ENCODE peak calls at places on chromosome 19, in seven cellular contexts. One of them, this sample, is unnamed.

GRCh38 chr19:44949550-44949949 is 3.7 kb downstream of the APOC2 start:
- DNase-seq in psoas muscle: no peak
- DNase-seq in fibroblast of lung: no peak
- DNase-seq in endodermal cell: no peak
- DNase-seq in GM06990: no peak
- DNase-seq in mucosa of descending colon: no peak
- DNase-seq in left ventricle myocardium inferior: no peak
- DNase-seq in this sample: no peak

GRCh38 chr19:23823952-23824389 is 65.3 kb upstream of the ZNF681 start:
- DNase-seq in psoas muscle: no peak
- DNase-seq in endodermal cell: peak; percentile 75
- DNase-seq in GM06990: peak; percentile 14
- DNase-seq in fibroblast of lung: peak; percentile 3
- DNase-seq in left ventricle myocardium inferior: no peak
- DNase-seq in mucosa of descending colon: peak; percentile 36
- DNase-seq in this sample: peak; percentile 28

GRCh38 chr19:46976845-46977320 is 42.8 kb upstream of the NPAS1 start:
- DNase-seq in GM06990: no peak
- DNase-seq in mucosa of descending colon: no peak
- DNase-seq in left ventricle myocardium inferior: peak; percentile 43
- DNase-seq in endodermal cell: peak; percentile 94
- DNase-seq in psoas muscle: peak; percentile 64
- DNase-seq in fibroblast of lung: peak; percentile 49
- DNase-seq in this sample: no peak

GRCh38 chr19:991174-991931 is 7.2 kb downstream of the WDR18 start:
- DNase-seq in mucosa of descending colon: peak; percentile 4
- DNase-seq in endodermal cell: peak; percentile 97
- DNase-seq in left ventricle myocardium inferior: no peak
- DNase-seq in fibroblast of lung: peak; percentile 60
- DNase-seq in GM06990: no peak
- DNase-seq in psoas muscle: peak; percentile 57
- DNase-seq in this sample: no peak

GRCh38 chr19:23062921-23063320 is 53.9 kb upstream of the ZNF730 start:
- DNase-seq in mucosa of descending colon: no peak
- DNase-seq in fibroblast of lung: no peak
- DNase-seq in psoas muscle: no peak
- DNase-seq in endodermal cell: no peak
- DNase-seq in left ventricle myocardium inferior: no peak
- DNase-seq in GM06990: no peak
- DNase-seq in this sample: no peak

GRCh38 chr19:916645-917322 is 349 bp upstream of the KISS1R start:
- DNase-seq in GM06990: no peak
- DNase-seq in fibroblast of lung: no peak
- DNase-seq in psoas muscle: no peak
- DNase-seq in left ventricle myocardium inferior: no peak
- DNase-seq in mucosa of descending colon: no peak
- DNase-seq in endodermal cell: peak; percentile 79
- DNase-seq in this sample: no peak

GRCh38 chr19:40633207-40633606 is 32.0 kb downstream of the LTBP4 start:
- DNase-seq in GM06990: no peak
- DNase-seq in psoas muscle: no peak
- DNase-seq in endodermal cell: no peak
- DNase-seq in mucosa of descending colon: no peak
- DNase-seq in fibroblast of lung: peak; percentile 48
- DNase-seq in left ventricle myocardium inferior: no peak
- DNase-seq in this sample: no peak

GRCh38 chr19:33303791-33304759 is 1.7 kb upstream of the CEBPA start:
- DNase-seq in psoas muscle: no peak
- DNase-seq in left ventricle myocardium inferior: no peak
- DNase-seq in mucosa of descending colon: no peak
- DNase-seq in endodermal cell: no peak
- DNase-seq in GM06990: no peak
- DNase-seq in fibroblast of lung: peak; percentile 29
- DNase-seq in this sample: no peak

GRCh38 chr19:49882643-49883042 is 5.1 kb downstream of the TBC1D17 start:
- DNase-seq in mucosa of descending colon: no peak
- DNase-seq in fibroblast of lung: no peak
- DNase-seq in GM06990: no peak
- DNase-seq in psoas muscle: no peak
- DNase-seq in endodermal cell: no peak
- DNase-seq in left ventricle myocardium inferior: no peak
- DNase-seq in this sample: no peak

GRCh38 chr19:2617393-2618165 is 84.9 kb downstream of the GNG7 start:
- DNase-seq in left ventricle myocardium inferior: no peak
- DNase-seq in fibroblast of lung: no peak
- DNase-seq in GM06990: no peak
- DNase-seq in psoas muscle: no peak
- DNase-seq in mucosa of descending colon: no peak
- DNase-seq in endodermal cell: no peak
- DNase-seq in this sample: no peak

GRCh38 chr19:55345818-55346724 is 6.4 kb downstream of the KMT5C start:
- DNase-seq in endodermal cell: peak; percentile 45
- DNase-seq in GM06990: no peak
- DNase-seq in left ventricle myocardium inferior: peak; percentile 45
- DNase-seq in fibroblast of lung: peak; percentile 41
- DNase-seq in psoas muscle: peak; percentile 65
- DNase-seq in mucosa of descending colon: peak; percentile 72
- DNase-seq in this sample: no peak

GRCh38 chr19:29528350-29528945 is 2.7 kb downstream of the VSTM2B start:
- DNase-seq in fibroblast of lung: peak; percentile 65
- DNase-seq in mucosa of descending colon: peak; percentile 38
- DNase-seq in GM06990: peak; percentile 81
- DNase-seq in psoas muscle: peak; percentile 44
- DNase-seq in left ventricle myocardium inferior: peak; percentile 51
- DNase-seq in endodermal cell: peak; percentile 94
- DNase-seq in this sample: peak; percentile 51

GRCh38 chr19:29525901-29526729 is at the start of gene VSTM2B:
- DNase-seq in endodermal cell: peak; percentile 66
- DNase-seq in mucosa of descending colon: no peak
- DNase-seq in GM06990: no peak
- DNase-seq in left ventricle myocardium inferior: no peak
- DNase-seq in fibroblast of lung: no peak
- DNase-seq in psoas muscle: no peak
- DNase-seq in this sample: no peak

GRCh38 chr19:29528946-29529645 is 3.3 kb downstream of the VSTM2B start:
- DNase-seq in GM06990: no peak
- DNase-seq in fibroblast of lung: no peak
- DNase-seq in psoas muscle: no peak
- DNase-seq in left ventricle myocardium inferior: no peak
- DNase-seq in endodermal cell: peak; percentile 71
- DNase-seq in mucosa of descending colon: no peak
- DNase-seq in this sample: no peak

GRCh38 chr19:29526730-29527499 is 1.1 kb downstream of the VSTM2B start:
- DNase-seq in fibroblast of lung: no peak
- DNase-seq in psoas muscle: no peak
- DNase-seq in mucosa of descending colon: no peak
- DNase-seq in GM06990: peak; percentile 31
- DNase-seq in left ventricle myocardium inferior: no peak
- DNase-seq in endodermal cell: peak; percentile 74
- DNase-seq in this sample: no peak

DNA sequence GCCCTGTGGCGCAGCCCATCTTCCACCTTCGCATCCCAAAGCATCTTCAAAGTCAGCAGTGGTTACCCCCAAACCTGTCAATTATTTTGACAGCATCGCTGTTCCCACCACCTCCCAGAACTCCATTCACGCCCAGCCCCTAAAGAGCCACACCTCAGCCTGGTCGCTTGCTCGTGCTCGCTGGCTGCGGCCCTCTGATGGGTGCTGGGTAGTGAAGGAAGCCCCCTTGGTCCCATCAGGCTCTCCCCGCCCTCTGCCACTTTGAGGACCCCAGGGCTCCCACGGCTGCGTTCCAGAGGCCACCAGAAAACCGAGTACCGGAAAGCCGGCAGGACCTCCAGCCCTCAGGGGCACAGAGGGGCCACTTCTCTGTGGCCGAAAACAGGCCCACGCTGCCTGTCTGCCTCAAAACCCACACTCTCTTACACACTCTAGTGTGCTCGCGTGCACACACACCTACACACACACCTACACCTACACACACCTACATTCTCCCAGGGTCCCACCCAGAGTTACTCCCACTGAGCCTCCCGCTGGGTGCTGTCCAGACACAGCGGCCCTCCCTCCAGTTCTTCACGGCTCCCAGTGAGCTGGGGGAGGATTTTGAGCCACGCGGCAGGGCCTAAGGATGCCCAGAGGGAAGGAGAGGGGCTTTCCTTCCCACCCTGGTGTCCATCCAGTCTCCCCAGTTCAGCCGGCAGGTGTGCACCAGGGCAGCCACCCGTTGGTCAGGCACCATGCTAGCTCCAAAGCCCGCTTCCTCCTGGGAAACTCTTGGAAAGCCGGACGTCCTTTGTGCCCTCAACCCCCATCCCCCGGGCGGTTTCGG is 1.9 kb downstream of the VSTM2B start:
- DNase-seq in mucosa of descending colon: no peak
- DNase-seq in psoas muscle: no peak
- DNase-seq in fibroblast of lung: no peak
- DNase-seq in endodermal cell: no peak
- DNase-seq in GM06990: no peak
- DNase-seq in left ventricle myocardium inferior: no peak
- DNase-seq in this sample: no peak
- H3K4me3 ChIP-seq in mucosa of descending colon: no peak overlapping the region
- H3K4me3 ChIP-seq in psoas muscle: peak overlapping the region; percentile 49
- H3K4me3 ChIP-seq in fibroblast of lung: no peak overlapping the region
- H3K4me3 ChIP-seq in endodermal cell: peak overlapping the region; percentile 40
- H3K4me3 ChIP-seq in GM06990: no peak overlapping the region
- H3K4me3 ChIP-seq in left ventricle myocardium inferior: peak overlapping the region; percentile 56
- H3K4me3 ChIP-seq in this sample: no peak overlapping the region

GRCh38 chr19:12365094-12365371 is 450 bp downstream of the ZNF442 start:
- DNase-seq in psoas muscle: no peak
- DNase-seq in fibroblast of lung: peak; percentile 18
- DNase-seq in GM06990: no peak
- DNase-seq in endodermal cell: no peak
- DNase-seq in left ventricle myocardium inferior: no peak
- DNase-seq in mucosa of descending colon: peak; percentile 25
- DNase-seq in this sample: no peak
- H3K4me3 ChIP-seq in psoas muscle: peak overlapping the region; percentile 97
- H3K4me3 ChIP-seq in fibroblast of lung: peak overlapping the region; percentile 48
- H3K4me3 ChIP-seq in GM06990: peak overlapping the region; percentile 83
- H3K4me3 ChIP-seq in endodermal cell: peak overlapping the region; percentile 92
- H3K4me3 ChIP-seq in left ventricle myocardium inferior: peak overlapping the region; percentile 97
- H3K4me3 ChIP-seq in mucosa of descending colon: peak overlapping the region; percentile 52
- H3K4me3 ChIP-seq in this sample: peak overlapping the region; percentile 70

DNA sequence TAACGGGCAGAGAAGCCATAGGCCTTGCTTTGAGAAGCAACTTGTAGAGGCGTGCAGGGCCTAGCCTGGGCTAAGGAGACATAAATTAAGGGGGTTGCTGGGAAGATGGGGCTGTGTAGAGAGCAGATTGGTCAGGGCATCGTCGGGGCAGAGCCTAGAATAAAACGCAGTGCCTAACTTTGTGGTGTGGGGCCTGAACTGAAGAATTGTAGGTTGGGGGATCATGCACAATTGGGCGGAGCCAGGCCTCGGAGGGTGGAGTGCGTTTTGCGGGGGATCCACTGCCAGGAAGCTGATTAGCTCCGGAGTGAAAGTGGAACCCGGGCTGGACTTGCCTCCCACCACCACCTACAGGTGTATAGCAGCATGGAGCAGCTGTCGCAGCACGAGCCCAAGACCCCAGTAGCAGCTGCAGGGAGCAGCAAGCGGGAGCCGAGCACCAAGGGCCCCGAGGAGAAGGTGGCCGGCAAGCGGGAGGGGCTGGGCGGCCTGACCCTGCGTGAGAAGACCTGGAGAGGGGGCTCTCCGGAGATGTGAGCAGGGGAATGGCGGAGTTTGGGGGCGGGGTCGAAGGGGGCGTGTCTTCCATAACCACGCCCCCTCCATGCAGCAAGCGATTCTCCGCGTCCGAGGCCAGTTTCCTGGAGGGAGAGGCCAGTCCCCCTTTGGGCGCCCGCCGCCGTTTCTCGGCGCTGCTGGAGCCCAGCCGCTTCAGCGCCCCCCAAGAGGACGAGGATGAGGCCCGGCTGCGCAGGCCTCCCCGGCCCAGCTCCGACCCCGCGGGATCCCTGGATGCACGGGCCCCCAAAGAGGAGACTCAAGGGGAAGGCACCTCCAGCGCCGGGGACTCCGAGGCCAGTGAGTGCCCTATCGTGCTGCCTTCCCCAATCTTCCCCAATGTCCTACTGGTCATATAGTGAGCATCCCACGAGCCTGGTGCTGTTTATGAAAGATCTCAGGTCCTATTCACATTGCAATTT is 13.8 kb downstream of the DNASE2 start:
- DNase-seq in mucosa of descending colon: peak; percentile 80
- DNase-seq in left ventricle myocardium inferior: no peak
- DNase-seq in endodermal cell: peak; percentile 97
- DNase-seq in psoas muscle: peak; percentile 43
- DNase-seq in fibroblast of lung: peak; percentile 52
- DNase-seq in GM06990: peak; percentile 85
- DNase-seq in this sample: no peak
- H3K4me3 ChIP-seq in mucosa of descending colon: no peak overlapping the region
- H3K4me3 ChIP-seq in left ventricle myocardium inferior: peak overlapping the region; percentile 49
- H3K4me3 ChIP-seq in endodermal cell: peak overlapping the region; percentile 74
- H3K4me3 ChIP-seq in psoas muscle: peak overlapping the region; percentile 46
- H3K4me3 ChIP-seq in fibroblast of lung: no peak overlapping the region
- H3K4me3 ChIP-seq in GM06990: peak overlapping the region; percentile 49
- H3K4me3 ChIP-seq in this sample: no peak overlapping the region

GRCh38 chr19:18008814-18009213 is 844 bp downstream of the ARRDC2 start:
- DNase-seq in psoas muscle: no peak
- DNase-seq in endodermal cell: no peak
- DNase-seq in mucosa of descending colon: no peak
- DNase-seq in fibroblast of lung: no peak
- DNase-seq in left ventricle myocardium inferior: no peak
- DNase-seq in GM06990: no peak
- DNase-seq in this sample: no peak

GRCh38 chr19:18007605-18007938 is 398 bp upstream of the ARRDC2 start:
- DNase-seq in GM06990: no peak
- DNase-seq in psoas muscle: no peak
- DNase-seq in fibroblast of lung: no peak
- DNase-seq in mucosa of descending colon: no peak
- DNase-seq in endodermal cell: no peak
- DNase-seq in left ventricle myocardium inferior: no peak
- DNase-seq in this sample: no peak

GRCh38 chr19:18007939-18008673 is at the start of gene ARRDC2:
- DNase-seq in fibroblast of lung: peak; percentile 90
- DNase-seq in GM06990: peak; percentile 90
- DNase-seq in mucosa of descending colon: peak; percentile 94
- DNase-seq in left ventricle myocardium inferior: peak; percentile 91
- DNase-seq in psoas muscle: peak; percentile 93
- DNase-seq in endodermal cell: peak; percentile 96
- DNase-seq in this sample: peak; percentile 86

GRCh38 chr19:18010149-18010548 is 2.2 kb downstream of the ARRDC2 start:
- DNase-seq in fibroblast of lung: no peak
- DNase-seq in left ventricle myocardium inferior: no peak
- DNase-seq in psoas muscle: no peak
- DNase-seq in GM06990: no peak
- DNase-seq in mucosa of descending colon: no peak
- DNase-seq in endodermal cell: no peak
- DNase-seq in this sample: no peak

DNA sequence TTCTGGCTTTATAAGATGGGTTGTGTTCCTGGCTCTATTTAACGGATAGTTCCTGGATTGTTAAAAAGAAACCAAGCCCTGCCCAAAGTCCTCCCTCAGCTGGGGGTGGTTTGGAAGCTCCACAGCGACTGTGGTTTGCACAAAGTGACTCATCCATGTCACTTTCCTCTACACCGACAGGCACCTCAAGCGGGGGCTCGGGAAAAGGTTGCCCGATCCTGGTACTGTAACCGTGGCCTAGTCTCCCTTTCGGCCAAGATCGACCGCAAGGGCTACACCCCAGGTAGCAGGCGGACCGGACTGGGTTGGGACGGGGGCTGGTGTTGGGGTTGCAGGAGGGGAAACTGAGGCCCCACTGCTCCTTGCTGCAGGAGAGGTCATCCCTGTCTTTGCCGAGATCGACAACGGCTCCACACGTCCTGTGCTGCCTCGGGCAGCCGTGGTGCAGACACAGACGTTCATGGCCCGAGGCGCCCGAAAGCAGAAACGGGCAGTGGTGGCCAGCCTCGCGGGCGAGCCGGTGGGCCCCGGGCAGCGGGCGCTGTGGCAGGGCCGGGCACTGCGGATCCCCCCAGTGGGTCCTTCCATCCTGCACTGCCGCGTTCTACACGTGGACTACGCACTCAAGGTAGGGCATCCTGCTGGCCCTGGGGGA is 1.6 kb downstream of the ARRDC2 start:
- DNase-seq in GM06990: no peak
- DNase-seq in psoas muscle: peak; percentile 39
- DNase-seq in fibroblast of lung: no peak
- DNase-seq in mucosa of descending colon: no peak
- DNase-seq in left ventricle myocardium inferior: no peak
- DNase-seq in endodermal cell: no peak
- DNase-seq in this sample: no peak
- H3K4me3 ChIP-seq in GM06990: no peak overlapping the region
- H3K4me3 ChIP-seq in psoas muscle: peak overlapping the region; percentile 85
- H3K4me3 ChIP-seq in fibroblast of lung: no peak overlapping the region
- H3K4me3 ChIP-seq in mucosa of descending colon: no peak overlapping the region
- H3K4me3 ChIP-seq in left ventricle myocardium inferior: peak overlapping the region; percentile 67
- H3K4me3 ChIP-seq in endodermal cell: no peak overlapping the region
- H3K4me3 ChIP-seq in this sample: no peak overlapping the region

This sample was measured in Jurkat, Clone E6-1.